ENCODE peak calls at places on chromosomes 6 and 20, in nine cellular contexts. D is thyroid gland, X is right lobe of liver, W is ascending aorta, F is mammary epithelial cell, Z is sigmoid colon, K is hepatocyte, O is neural progenitor cell, M is heart right ventricle. G is an unnamed sample. For H3K27me3, the result is how much of the 10 kb centered on the place peaks cover.

GRCh38 chr6:33014841-33015634 is 5.6 kb upstream of the HLA-DOA start:
- DNase-seq in D (peak), X (no peak), W (no peak), F (peak), Z (no peak), K (peak), O (peak), M (peak), G (peak)

GRCh38 chr6:145755682-145756081 is 20.4 kb upstream of the EPM2A start:
- DNase-seq in D (no peak), X (no peak), W (no peak), F (no peak), Z (no peak), K (no peak), O (no peak), M (no peak), G (no peak)

GRCh38 chr6:139027620-139028182 is 844 bp upstream of the ABRACL start:
- DNase-seq in D (peak), X (peak), W (no peak), F (peak), Z (no peak), K (peak), O (peak), M (no peak), G (peak)

GRCh38 chr6:53321701-53322100 is 27.0 kb downstream of the ELOVL5 start:
- DNase-seq in D (no peak), X (no peak), W (no peak), F (no peak), Z (no peak), K (no peak), O (no peak), M (no peak), G (no peak)

GRCh38 chr6:147077251-147077650 is 127.0 kb upstream of the STXBP5 start:
- DNase-seq in D (peak), X (no peak), W (no peak), F (no peak), Z (no peak), K (no peak), O (no peak), M (no peak), G (no peak)

GRCh38 chr6:6885521-6886088 is 222.2 kb upstream of the RREB1 start:
- DNase-seq in D (peak), X (peak), W (peak), F (no peak), Z (peak), K (no peak), O (no peak), M (peak), G (no peak)

GRCh38 chr6:99467509-99468106 is 42.5 kb upstream of the PNISR start:
- DNase-seq in D (no peak), X (no peak), W (no peak), F (no peak), Z (no peak), K (peak), O (peak), M (no peak), G (no peak)

GRCh38 chr6:158008894-158009891 is 27.5 kb downstream of the SYNJ2 start:
- DNase-seq in D (peak), X (peak), W (no peak), F (peak), Z (peak), K (peak), O (no peak), M (peak), G (no peak)

GRCh38 chr6:32183483-32184083 is 470 bp downstream of the AGER start:
- DNase-seq in D (no peak), X (no peak), W (no peak), F (no peak), Z (no peak), K (no peak), O (no peak), M (peak), G (no peak)

GRCh38 chr20:35172434-35172806 is 548 bp downstream of the PROCR start:
- DNase-seq in D (no peak), X (no peak), W (no peak), F (no peak), Z (no peak), K (no peak), O (no peak), M (no peak), G (no peak)

GRCh38 chr20:62552613-62553012 is 76.8 kb upstream of the GATA5 start:
- DNase-seq in D (no peak), X (no peak), W (no peak), F (no peak), Z (no peak), K (no peak), O (no peak), M (no peak), G (no peak)

GRCh38 chr6:28742668-28743270 is 181.0 kb downstream of the TRIM27 start:
- DNase-seq in D (no peak), X (no peak), W (no peak), F (peak), Z (no peak), K (peak), O (peak), M (no peak), G (peak)

GRCh38 chr6:104642871-104643270 is 216.8 kb downstream of the HACE1 start:
- DNase-seq in D (no peak), X (no peak), W (no peak), F (no peak), Z (no peak), K (no peak), O (no peak), M (no peak), G (no peak)

GRCh38 chr20:51198238-51198637 is 175.3 kb upstream of the KCNG1 start:
- DNase-seq in D (no peak), X (no peak), W (no peak), F (no peak), Z (no peak), K (no peak), O (no peak), M (no peak), G (peak)

GRCh38 chr6:161409353-161409752 is 135.5 kb upstream of the AGPAT4 start:
- DNase-seq in D (no peak), X (no peak), W (no peak), F (no peak), Z (no peak), K (no peak), O (no peak), M (no peak), G (no peak)

GRCh38 chr6:7803219-7803618 is 77.3 kb downstream of the BMP6 start:
- DNase-seq in D (no peak), X (no peak), W (no peak), F (peak), Z (no peak), K (no peak), O (no peak), M (no peak), G (no peak)

GRCh38 chr20:55186228-55186627 is 710.8 kb downstream of the DOK5 start:
- DNase-seq in D (no peak), X (no peak), W (no peak), F (no peak), Z (no peak), K (no peak), O (no peak), M (no peak), G (no peak)

GRCh38 chr20:34575271-34575670 is 16.8 kb downstream of the MAP1LC3A start:
- DNase-seq in D (no peak), X (no peak), W (peak), F (no peak), Z (no peak), K (no peak), O (no peak), M (no peak), G (no peak)

GRCh38 chr6:141017941-141018340 is 1114.8 kb upstream of the GJE1 start:
- DNase-seq in D (no peak), X (no peak), W (no peak), F (no peak), Z (no peak), K (no peak), O (no peak), M (no peak), G (no peak)

GRCh38 chr6:36374194-36374593 is 13.3 kb downstream of the ETV7 start:
- DNase-seq in D (no peak), X (no peak), W (no peak), F (no peak), Z (no peak), K (no peak), O (no peak), M (no peak), G (no peak)

GRCh38 chr6:132354517-132355167 is 46.6 kb downstream of the MOXD1 start:
- DNase-seq in D (peak), X (no peak), W (no peak), F (peak), Z (no peak), K (no peak), O (no peak), M (no peak), G (peak)

GRCh38 chr6:100202417-100203194 is 208.6 kb upstream of the MCHR2 start:
- DNase-seq in D (no peak), X (no peak), W (no peak), F (peak), Z (no peak), K (peak), O (no peak), M (no peak), G (no peak)

GRCh38 chr6:108080010-108080780 is 5.7 kb upstream of the OSTM1 start:
- DNase-seq in D (no peak), X (no peak), W (no peak), F (peak), Z (no peak), K (no peak), O (no peak), M (no peak), G (peak)

GRCh38 chr6:69179681-69180080 is 544.6 kb downstream of the ADGRB3 start:
- DNase-seq in D (no peak), X (no peak), W (no peak), F (peak), Z (no peak), K (no peak), O (no peak), M (no peak), G (peak)

GRCh38 chr6:40344566-40345185 is 242.5 kb downstream of the LRFN2 start:
- DNase-seq in D (no peak), X (no peak), W (peak), F (no peak), Z (peak), K (no peak), O (peak), M (no peak), G (peak)

GRCh38 chr6:9204171-9204570 is 768.8 kb upstream of the SLC35B3 start:
- DNase-seq in D (no peak), X (no peak), W (no peak), F (peak), Z (no peak), K (no peak), O (no peak), M (no peak), G (no peak)

GRCh38 chr20:41166201-41167117 is 29.1 kb downstream of the PLCG1 start:
- DNase-seq in D (peak), X (peak), W (peak), F (no peak), Z (no peak), K (no peak), O (no peak), M (no peak), G (no peak)

GRCh38 chr6:166862287-166862977 is 93.9 kb downstream of the RNASET2 start:
- DNase-seq in D (peak), X (no peak), W (no peak), F (no peak), Z (no peak), K (peak), O (peak), M (peak), G (peak)

GRCh38 chr6:45742591-45742990 is 273.1 kb downstream of the CLIC5 start:
- DNase-seq in D (no peak), X (no peak), W (no peak), F (no peak), Z (no peak), K (no peak), O (no peak), M (no peak), G (no peak)

GRCh38 chr6:139425780-139426179 is 51.3 kb upstream of the CITED2 start:
- DNase-seq in D (no peak), X (no peak), W (no peak), F (no peak), Z (no peak), K (no peak), O (no peak), M (no peak), G (no peak)

GRCh38 chr6:15535495-15536200 is 127.2 kb downstream of the DTNBP1 start:
- DNase-seq in D (no peak), X (no peak), W (no peak), F (no peak), Z (peak), K (no peak), O (no peak), M (peak), G (no peak)

GRCh38 chr20:31587545-31588389 is 17.3 kb upstream of the ID1 start:
- DNase-seq in D (peak), X (no peak), W (peak), F (peak), Z (no peak), K (peak), O (peak), M (peak), G (peak)

GRCh38 chr20:32344835-32345506 is 13.2 kb upstream of the ASXL1 start:
- DNase-seq in D (no peak), X (no peak), W (no peak), F (no peak), Z (no peak), K (no peak), O (peak), M (no peak), G (peak)

GRCh38 chr6:100461920-100462295 is 2.8 kb downstream of the SIM1 start:
- DNase-seq in D (no peak), X (no peak), W (no peak), F (no peak), Z (no peak), K (no peak), O (no peak), M (no peak), G (no peak)

GRCh38 chr20:53080969-53081871 is 109.1 kb downstream of the TSHZ2 start:
- DNase-seq in D (no peak), X (peak), W (no peak), F (peak), Z (no peak), K (peak), O (no peak), M (no peak), G (no peak)

GRCh38 chr6:30684386-30685156 is 1.9 kb downstream of the PPP1R18 start:
- DNase-seq in D (no peak), X (peak), W (peak), F (peak), Z (peak), K (no peak), O (no peak), M (peak), G (no peak)

GRCh38 chr20:54140927-54141566 is 32.7 kb downstream of the CYP24A1 start:
- DNase-seq in D (no peak), X (no peak), W (no peak), F (peak), Z (no peak), K (no peak), O (no peak), M (no peak), G (no peak)

DNA sequence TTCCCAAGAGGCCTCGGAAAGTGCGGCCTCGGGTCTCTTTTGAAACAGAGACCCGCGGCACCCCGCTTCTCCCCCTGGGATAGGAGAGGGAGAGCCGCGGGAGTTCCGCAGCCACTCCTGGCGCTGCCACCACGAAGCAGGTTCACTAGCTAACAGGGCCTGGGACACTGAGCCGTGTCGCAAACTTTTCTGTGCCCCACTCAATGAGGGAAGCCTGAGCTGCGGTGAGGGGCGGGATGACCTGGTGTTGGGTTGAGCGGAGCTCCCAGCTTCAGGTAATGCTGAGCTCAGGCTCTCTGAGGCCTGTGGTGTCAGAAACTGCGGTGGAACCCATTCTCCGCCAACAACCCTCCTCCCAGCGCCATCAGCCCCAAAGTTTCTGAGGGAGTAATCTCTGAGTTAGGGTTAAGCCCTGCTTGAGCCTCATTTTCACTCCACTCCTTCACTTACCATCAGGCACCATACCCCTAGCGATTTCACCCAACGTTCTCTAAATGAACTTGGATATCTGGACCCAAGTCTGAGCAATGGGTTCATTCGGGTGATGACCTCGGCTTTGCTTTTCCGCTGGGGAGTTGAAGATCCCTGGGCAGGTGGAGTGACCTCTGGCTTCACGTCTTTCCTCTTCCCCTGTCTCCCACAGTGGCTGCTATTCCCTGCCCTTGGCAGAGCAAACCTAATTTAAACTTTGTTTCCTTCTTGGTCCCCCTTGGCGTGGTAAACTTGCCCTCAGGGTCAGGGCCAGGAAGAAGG is 7.6 kb upstream of the TFAP2A start:
- DNase-seq in D (no peak), X (no peak), W (no peak), F (no peak), Z (no peak), K (no peak), O (no peak), M (no peak), G (no peak)
- H3K27me3 ChIP-seq in D (half or more), X (under half), W (under half), F (under half), Z (under half), K (half or more), O (half or more), M (half or more), G (half or more)

GRCh38 chr20:23085415-23086055 is 589 bp downstream of the CD93 start:
- DNase-seq in D (no peak), X (no peak), W (no peak), F (no peak), Z (no peak), K (no peak), O (no peak), M (no peak), G (no peak)

GRCh38 chr20:23084845-23085355 is 1.2 kb downstream of the CD93 start:
- DNase-seq in D (no peak), X (no peak), W (no peak), F (no peak), Z (no peak), K (no peak), O (no peak), M (peak), G (no peak)

GRCh38 chr20:23087587-23088275 is 1.6 kb upstream of the CD93 start:
- DNase-seq in D (no peak), X (no peak), W (no peak), F (no peak), Z (no peak), K (no peak), O (no peak), M (no peak), G (no peak)

GRCh38 chr20:23086931-23087411 is 847 bp upstream of the CD93 start:
- DNase-seq in D (peak), X (peak), W (no peak), F (no peak), Z (no peak), K (no peak), O (no peak), M (peak), G (no peak)

DNA sequence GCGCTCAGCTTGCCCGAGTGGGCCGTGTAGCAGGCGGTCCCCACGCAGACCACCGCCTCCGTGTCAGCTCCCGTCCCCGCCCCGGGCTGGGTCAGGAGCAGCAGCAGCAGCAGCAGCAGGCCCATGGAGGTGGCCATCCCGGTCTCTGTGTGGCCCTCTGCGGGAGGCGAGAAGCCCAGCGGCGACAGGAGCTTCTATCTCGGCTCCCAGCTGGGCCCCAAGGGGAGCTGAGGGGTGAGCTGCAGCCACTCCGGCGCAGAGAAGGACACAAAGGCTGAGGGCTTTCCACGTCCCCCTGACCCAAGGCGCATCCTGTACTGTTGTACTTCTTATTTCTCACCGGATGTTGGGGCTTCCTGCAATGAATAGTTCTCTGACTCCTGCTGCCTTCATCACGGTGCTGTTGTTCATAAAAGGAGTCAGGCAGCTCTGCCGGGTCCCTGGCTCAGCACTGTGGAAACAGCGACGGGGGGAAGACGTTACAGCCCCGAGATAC is at the start of gene CD93:
- DNase-seq in D (no peak), X (peak), W (peak), F (no peak), Z (no peak), K (no peak), O (no peak), M (peak), G (no peak)
- H3K4me3 ChIP-seq in D (peak), X (peak), W (peak), F (no peak), Z (no peak), K (no peak), O (no peak), M (peak), G (no peak)

DNA sequence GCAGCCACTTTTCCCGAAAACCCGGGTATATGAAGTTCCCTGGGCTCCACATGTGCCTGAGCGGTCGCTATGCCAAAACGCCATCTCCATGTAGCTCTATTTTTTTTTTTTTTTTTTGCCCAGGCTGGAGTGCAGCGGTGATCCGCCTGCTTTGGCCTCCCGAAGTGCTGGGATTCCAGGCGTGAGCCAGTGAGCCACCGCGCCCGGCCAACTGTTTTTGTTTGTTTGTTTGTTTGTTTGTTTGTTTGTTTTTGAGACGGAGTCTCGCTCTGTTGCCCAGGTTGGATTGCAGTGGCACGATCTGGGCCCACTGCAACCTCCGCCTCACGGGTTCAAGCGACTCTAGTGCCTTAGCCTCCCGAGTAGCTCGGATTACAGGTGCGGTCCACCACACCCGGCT is 237.5 kb upstream of the IRAK1BP1 start:
- DNase-seq in D (no peak), X (no peak), W (no peak), F (no peak), Z (no peak), K (no peak), O (no peak), M (no peak), G (no peak)
- H3K27me3 ChIP-seq in D (under half), X (under half), W (under half), F (under half), Z (under half), K (under half), O (under half), M (under half), G (under half)

GRCh38 chr6:1382883-1383728 is 6.3 kb upstream of the FOXF2 start:
- DNase-seq in D (no peak), X (no peak), W (peak), F (no peak), Z (no peak), K (peak), O (peak), M (no peak), G (peak)

GRCh38 chr6:1383729-1384548 is 5.4 kb upstream of the FOXF2 start:
- DNase-seq in D (no peak), X (peak), W (peak), F (no peak), Z (no peak), K (peak), O (peak), M (no peak), G (peak)

GRCh38 chr6:1381397-1382330 is 7.7 kb upstream of the FOXF2 start:
- DNase-seq in D (peak), X (peak), W (no peak), F (no peak), Z (no peak), K (peak), O (peak), M (peak), G (peak)

GRCh38 chr6:1380625-1381396 is 8.6 kb upstream of the FOXF2 start:
- DNase-seq in D (no peak), X (no peak), W (no peak), F (no peak), Z (no peak), K (no peak), O (peak), M (no peak), G (no peak)

DNA sequence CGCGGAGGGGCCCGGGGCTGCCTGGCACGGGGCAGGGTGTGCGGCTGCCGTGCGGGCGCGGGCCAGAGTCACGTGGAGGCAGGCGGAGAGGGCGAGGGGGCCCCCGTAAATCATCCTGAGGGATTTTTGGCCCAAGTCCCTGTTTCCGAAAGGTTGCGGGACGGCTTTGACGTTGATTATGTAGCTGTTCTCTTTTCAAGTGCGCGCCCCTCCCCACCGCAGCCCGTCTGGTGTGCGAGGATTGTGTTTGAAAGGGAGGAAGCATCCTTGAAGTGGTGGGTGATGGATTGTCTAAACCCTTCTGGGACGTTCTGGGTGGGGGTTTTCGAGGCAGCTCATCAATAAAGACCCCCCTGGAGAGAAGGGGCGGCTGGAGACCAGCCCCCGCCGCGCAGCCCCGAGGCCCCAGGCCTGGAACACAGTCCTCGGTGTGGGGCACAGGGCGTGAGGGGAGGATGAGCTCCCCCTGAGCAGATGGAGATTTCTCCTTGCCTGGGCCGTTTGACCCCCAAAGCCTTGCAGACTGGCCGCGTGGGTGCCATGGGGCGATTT is 7.0 kb upstream of the FOXF2 start:
- DNase-seq in D (no peak), X (no peak), W (no peak), F (no peak), Z (no peak), K (peak), O (no peak), M (no peak), G (peak)
- H3K4me3 ChIP-seq in D (no peak), X (no peak), W (peak), F (no peak), Z (peak), K (peak), O (peak), M (peak), G (no peak)